ENCODE peak calls at places on chromosome 2, in six cellular contexts. D, U, I, A, X and E are unnamed samples.

GRCh38 chr2:225400060-225400511 is 576 bp downstream of the NYAP2 start:
- DNase-seq in I (no peak), X (peak; percentile 1), D (no peak), A (peak; percentile 66), U (no peak), E (no peak)

GRCh38 chr2:160157861-160158813 is 41.9 kb downstream of the ITGB6 start:
- DNase-seq in A (no peak), D (no peak), U (no peak), I (no peak), X (no peak), E (no peak)

GRCh38 chr2:158578703-158579330 is 122.1 kb downstream of the PKP4 start:
- DNase-seq in I (no peak), A (no peak), U (no peak), X (no peak), D (no peak), E (no peak)

GRCh38 chr2:2647156-2647555 is 316.1 kb upstream of the MYT1L start:
- DNase-seq in X (no peak), U (no peak), A (no peak), I (no peak), D (no peak), E (no peak)

GRCh38 chr2:10042301-10043161 is 819 bp upstream of the KLF11 start:
- DNase-seq in X (peak; percentile 61), A (no peak), D (peak; percentile 88), U (peak; percentile 93), I (no peak), E (peak; percentile 85)

GRCh38 chr2:179800776-179801175 is 60.6 kb downstream of the ZNF385B start:
- DNase-seq in A (no peak), I (no peak), D (no peak), X (no peak), U (no peak), E (no peak)

GRCh38 chr2:52810460-52810859 is 957.1 kb upstream of the CHAC2 start:
- DNase-seq in D (no peak), I (peak; percentile 32), A (no peak), U (no peak), X (no peak), E (no peak)

GRCh38 chr2:149566652-149567051 is 20.9 kb downstream of the MMADHC start:
- DNase-seq in I (no peak), D (no peak), A (no peak), X (no peak), U (no peak), E (no peak)

GRCh38 chr2:120622886-120623753 is 112.5 kb upstream of the GLI2 start:
- DNase-seq in U (no peak), A (no peak), I (no peak), X (no peak), D (no peak), E (no peak)

GRCh38 chr2:234025475-234025874 is 25.0 kb upstream of the SPP2 start:
- DNase-seq in D (no peak), U (no peak), A (no peak), X (peak; percentile 54), I (no peak), E (no peak)

GRCh38 chr2:192190474-192190873 is 4.3 kb downstream of the TMEFF2 start:
- DNase-seq in X (peak; percentile 1), D (no peak), U (no peak), I (peak; percentile 10), A (no peak), E (no peak)

GRCh38 chr2:17754773-17755425 is 961 bp downstream of the GEN1 start:
- DNase-seq in X (no peak), D (no peak), A (no peak), I (no peak), U (no peak), E (no peak)

GRCh38 chr2:153787612-153788011 is 84.1 kb upstream of the GALNT13 start:
- DNase-seq in I (no peak), U (no peak), D (no peak), A (no peak), X (no peak), E (no peak)

GRCh38 chr2:42905341-42906114 is 113.1 kb upstream of the HAAO start:
- DNase-seq in D (no peak), U (peak; percentile 58), I (no peak), A (no peak), X (no peak), E (peak; percentile 66)

GRCh38 chr2:203492965-203493364 is 42.1 kb downstream of the RAPH1 start:
- DNase-seq in A (no peak), I (no peak), D (no peak), X (no peak), U (no peak), E (no peak)

GRCh38 chr2:160214461-160215055 is 14.5 kb upstream of the ITGB6 start:
- DNase-seq in X (no peak), I (no peak), D (no peak), U (no peak), A (no peak), E (no peak)

GRCh38 chr2:29747786-29748470 is 173.5 kb downstream of the ALK start:
- DNase-seq in X (no peak), I (peak; percentile 99), D (no peak), U (no peak), A (no peak), E (no peak)

GRCh38 chr2:186894478-186894877 is 45.5 kb upstream of the ZSWIM2 start:
- DNase-seq in X (no peak), I (no peak), D (no peak), U (no peak), A (no peak), E (no peak)

GRCh38 chr2:158042666-158043065 is 59.0 kb upstream of the UPP2 start:
- DNase-seq in U (no peak), D (peak; percentile 19), X (peak; percentile 8), I (no peak), A (no peak), E (no peak)

GRCh38 chr2:163155279-163155883 is 316.8 kb upstream of the KCNH7 start:
- DNase-seq in D (no peak), A (peak; percentile 7), U (no peak), X (no peak), I (peak; percentile 18), E (no peak)

GRCh38 chr2:140863713-140864112 is 1267.1 kb downstream of the LRP1B start:
- DNase-seq in I (peak; percentile 63), X (no peak), A (peak; percentile 14), D (no peak), U (no peak), E (no peak)

GRCh38 chr2:237182422-237183123 is 96.9 kb downstream of the COPS8 start:
- DNase-seq in D (no peak), I (no peak), U (no peak), X (no peak), A (no peak), E (peak; percentile 81)